ENCODE peak calls at places on chromosomes 4 and X, in four cellular contexts. S is fibroblast of lung, G is mesendoderm, T is esophagus squamous epithelium. C is an unnamed sample.

GRCh38 chr4:187480146-187481145 is 515.1 kb upstream of the ZFP42 start:
- DNase-seq in T (no peak), G (no peak), S (peak), C (no peak)

GRCh38 chr4:5897674-5898073 is 4.8 kb upstream of the CRMP1 start:
- DNase-seq in T (no peak), G (no peak), S (no peak), C (no peak)

GRCh38 chr4:186298034-186298647 is 32.2 kb downstream of the F11 start:
- DNase-seq in S (no peak), G (peak), T (no peak), C (no peak)

GRCh38 chr4:151400343-151400742 is 8.6 kb upstream of the FHIP1A start:
- DNase-seq in T (no peak), S (no peak), G (no peak), C (no peak)

GRCh38 chr4:168630445-168631187 is 133.8 kb downstream of the PALLD start:
- DNase-seq in T (no peak), S (peak), G (no peak), C (no peak)

GRCh38 chrX:140766024-140766611 is 56.6 kb downstream of the LINC00632 start:
- DNase-seq in S (peak), G (peak), T (no peak), C (no peak)

GRCh38 chrX:107355533-107355932 is 93.9 kb upstream of the FRMPD3 start:
- DNase-seq in T (no peak), S (no peak), G (peak), C (no peak)

GRCh38 chrX:130340271-130340670 is 552 bp downstream of the SLC25A14 start:
- DNase-seq in S (no peak), T (no peak), G (no peak), C (no peak)

GRCh38 chr4:87589531-87589930 is 18.8 kb upstream of the DSPP start:
- DNase-seq in G (peak), T (no peak), S (peak), C (no peak)

GRCh38 chr4:72320185-72320948 is 248.7 kb downstream of the ADAMTS3 start:
- DNase-seq in T (no peak), G (no peak), S (no peak), C (no peak)

GRCh38 chrX:97616883-97617510 is 733.3 kb downstream of the RPA4 start:
- DNase-seq in S (peak), T (no peak), G (peak), C (no peak)

GRCh38 chr4:182827981-182828677 is 89.1 kb downstream of the DCTD start:
- DNase-seq in S (no peak), T (no peak), G (no peak), C (no peak)

GRCh38 chr4:99506781-99507180 is 4.0 kb upstream of the C4orf17 start:
- DNase-seq in T (no peak), S (no peak), G (no peak), C (no peak)

GRCh38 chr4:47315346-47315745 is 148.2 kb downstream of the COMMD8 start:
- DNase-seq in G (no peak), S (peak), T (no peak), C (no peak)

GRCh38 chr4:97656034-97656720 is 487.1 kb downstream of the STPG2 start:
- DNase-seq in G (peak), S (peak), T (no peak), C (no peak)

GRCh38 chrX:119734897-119735339 is 23.5 kb upstream of the SOWAHD start:
- DNase-seq in S (peak), G (no peak), T (no peak), C (no peak)

GRCh38 chr4:56699537-56699936 is 18.4 kb upstream of the HOPX start:
- DNase-seq in S (no peak), T (no peak), G (no peak), C (no peak)

GRCh38 chr4:84324850-84325249 is 174.2 kb downstream of the NKX6-1 start:
- DNase-seq in S (no peak), T (no peak), G (no peak), C (no peak)

GRCh38 chr4:136036744-136037143 is 1495.5 kb downstream of the PCDH18 start:
- DNase-seq in T (no peak), S (peak), G (peak), C (no peak)

GRCh38 chr4:155608231-155608885 is 58.3 kb upstream of the GUCY1A1 start:
- DNase-seq in T (no peak), S (peak), G (peak), C (no peak)

GRCh38 chrX:22392176-22392814 is 119.6 kb downstream of the CBLL2 start:
- DNase-seq in S (no peak), T (no peak), G (no peak), C (no peak)
- H3K27ac ChIP-seq in S (no peak), T (no peak), G (no peak), C (no peak)

GRCh38 chr4:15145709-15146108 is 143.4 kb downstream of the CPEB2 start:
- DNase-seq in G (no peak), T (no peak), S (no peak), C (no peak)

GRCh38 chr4:15144249-15144966 is 142.1 kb downstream of the CPEB2 start:
- DNase-seq in T (no peak), S (peak), G (no peak), C (no peak)

GRCh38 chr4:15143551-15143950 is 141.3 kb downstream of the CPEB2 start:
- DNase-seq in G (no peak), T (no peak), S (no peak), C (no peak)

GRCh38 chr4:15142201-15142600 is 139.9 kb downstream of the CPEB2 start:
- DNase-seq in G (no peak), T (no peak), S (no peak), C (no peak)

DNA sequence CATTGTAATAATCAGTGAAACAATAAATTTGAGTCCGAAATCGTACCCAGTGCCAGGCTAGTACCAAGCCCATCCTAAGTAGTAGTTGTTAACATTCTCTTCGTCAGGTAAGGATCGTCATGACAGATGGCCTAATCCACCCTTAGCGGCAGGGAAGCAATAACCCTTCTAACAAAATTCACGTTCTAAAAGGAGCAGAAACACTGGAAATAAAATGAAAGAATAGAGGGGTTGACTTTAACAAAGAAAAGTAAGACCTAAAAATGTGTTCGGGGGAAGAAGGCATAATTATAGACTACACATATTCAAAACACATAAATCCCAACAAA is 142.7 kb downstream of the CPEB2 start:
- DNase-seq in T (no peak), G (no peak), S (no peak), C (no peak)
- H3K27ac ChIP-seq in T (no peak), G (no peak), S (no peak), C (no peak)

DNA sequence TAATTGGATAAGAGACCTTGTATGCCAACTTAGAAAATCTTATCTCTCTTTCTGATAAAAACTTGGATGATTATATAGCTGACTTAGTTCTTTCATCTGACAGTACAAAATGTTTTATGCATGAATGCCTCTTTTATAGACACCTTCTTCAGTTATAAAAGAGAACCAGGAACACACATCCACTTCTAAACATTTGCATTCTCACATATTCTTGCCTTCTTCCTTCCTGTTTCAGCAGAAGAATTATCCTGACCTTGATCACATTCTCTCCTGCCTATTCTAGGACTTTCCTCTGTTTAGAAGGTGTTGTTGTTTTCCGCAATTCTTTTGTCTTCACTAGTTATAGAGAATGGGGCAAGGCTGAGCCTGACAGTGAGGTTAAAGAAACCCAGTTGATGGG is 80.9 kb downstream of the LARP7 start:
- DNase-seq in S (no peak), G (no peak), T (no peak), C (no peak)
- H3K27ac ChIP-seq in S (no peak), G (no peak), T (no peak), C (no peak)

DNA sequence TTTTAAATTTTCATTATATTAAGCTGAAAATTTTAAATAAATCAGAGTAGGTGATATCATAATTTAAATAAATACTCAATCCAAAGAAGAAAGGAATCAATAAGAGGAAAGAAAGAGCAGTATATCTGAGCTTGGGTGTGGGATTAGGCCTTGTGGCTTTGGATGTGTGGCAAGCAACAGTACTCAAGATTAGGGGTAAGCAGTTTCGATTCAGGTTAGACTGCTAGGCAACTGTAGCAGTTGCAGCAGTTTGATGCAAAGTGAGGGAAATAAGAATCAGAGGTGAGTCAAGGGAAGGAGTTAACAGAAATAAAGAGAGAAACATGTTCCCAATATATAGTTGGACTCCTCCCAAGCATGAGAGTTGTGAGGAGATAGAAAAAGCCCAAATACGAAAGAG is 599.6 kb upstream of the KLHL4 start:
- DNase-seq in G (no peak), S (no peak), T (no peak), C (no peak)
- H3K27ac ChIP-seq in G (no peak), S (no peak), T (no peak), C (no peak)

GRCh38 chrX:43973249-43973672 is at the start of gene NDP:
- DNase-seq in G (peak), S (peak), T (no peak), C (no peak)

GRCh38 chrX:43970528-43970927 is 2.7 kb downstream of the NDP start:
- DNase-seq in S (no peak), G (peak), T (no peak), C (no peak)

GRCh38 chrX:43974076-43974475 is 886 bp upstream of the NDP start:
- DNase-seq in S (no peak), T (no peak), G (no peak), C (no peak)

GRCh38 chrX:43969504-43970501 is 3.4 kb downstream of the NDP start:
- DNase-seq in T (no peak), G (no peak), S (no peak), C (no peak)

DNA sequence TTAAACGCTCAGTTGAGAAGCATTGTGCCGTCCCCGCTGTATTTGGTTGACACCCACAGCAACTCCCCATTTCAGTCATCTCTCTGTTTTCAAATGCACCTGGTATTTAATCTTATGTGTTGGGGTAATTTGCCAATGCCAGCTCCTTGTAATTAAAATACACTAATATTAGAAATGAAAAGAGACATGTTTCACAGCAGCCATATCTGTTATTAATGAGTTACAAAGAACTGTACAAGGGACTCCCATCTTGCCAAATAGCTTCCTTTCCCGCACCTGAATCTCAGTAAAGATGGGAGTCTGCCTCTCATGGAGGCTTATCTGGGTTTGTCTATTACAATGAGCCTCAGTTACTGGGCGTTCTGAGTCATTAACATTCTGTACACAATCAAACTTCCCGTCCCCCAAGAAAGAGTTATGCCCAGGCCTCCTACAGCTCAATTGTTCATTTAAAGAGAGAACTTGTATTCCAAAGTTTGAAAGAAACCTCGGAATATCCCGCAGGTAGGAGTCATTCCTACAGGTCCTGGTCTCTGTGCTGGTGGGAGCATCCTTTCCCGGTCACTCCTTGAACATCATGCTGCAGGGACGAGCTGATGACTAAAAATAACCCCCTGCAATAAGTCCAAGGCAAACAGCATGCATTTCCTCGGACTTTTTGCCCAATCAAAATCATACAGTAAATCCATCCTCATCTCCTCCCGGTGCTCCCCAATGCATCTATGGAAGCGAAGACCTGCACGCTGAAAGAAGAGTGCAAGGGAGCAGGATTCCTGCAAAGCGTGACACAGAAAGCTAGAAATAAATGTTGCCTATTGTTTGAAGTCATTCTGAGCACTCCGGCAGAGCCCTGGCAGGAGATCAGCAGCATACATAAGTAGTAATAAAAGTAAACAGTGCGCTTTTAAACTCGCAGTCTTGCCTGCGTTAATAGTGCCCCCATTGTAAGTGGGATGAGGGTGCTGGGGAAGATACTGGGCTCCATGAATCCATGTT is 926 bp downstream of the NDP start:
- DNase-seq in T (no peak), G (no peak), S (peak), C (no peak)
- H3K27ac ChIP-seq in T (no peak), G (no peak), S (no peak), C (no peak)

DNA sequence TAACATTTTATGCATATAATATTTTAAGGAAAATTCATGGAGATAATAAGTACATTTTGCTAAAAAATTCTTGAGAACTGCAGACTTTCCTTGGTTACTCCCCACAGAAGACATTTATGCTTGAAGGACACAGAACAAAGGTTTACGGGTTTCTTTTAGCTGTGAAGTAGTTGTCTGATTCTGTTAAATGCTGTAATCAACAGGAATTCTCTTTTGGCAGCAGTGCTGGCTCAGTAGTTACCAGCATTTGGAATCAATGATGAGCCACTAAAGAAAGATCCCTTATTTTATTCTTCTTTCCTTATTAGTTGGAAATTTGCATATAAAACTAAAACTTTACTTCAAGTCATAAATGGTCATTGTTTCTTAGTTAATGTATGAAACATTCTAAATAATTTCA is 199.3 kb upstream of the FAT4 start:
- DNase-seq in T (no peak), S (peak), G (no peak), C (no peak)
- H3K27ac ChIP-seq in T (no peak), S (no peak), G (no peak), C (no peak)

DNA sequence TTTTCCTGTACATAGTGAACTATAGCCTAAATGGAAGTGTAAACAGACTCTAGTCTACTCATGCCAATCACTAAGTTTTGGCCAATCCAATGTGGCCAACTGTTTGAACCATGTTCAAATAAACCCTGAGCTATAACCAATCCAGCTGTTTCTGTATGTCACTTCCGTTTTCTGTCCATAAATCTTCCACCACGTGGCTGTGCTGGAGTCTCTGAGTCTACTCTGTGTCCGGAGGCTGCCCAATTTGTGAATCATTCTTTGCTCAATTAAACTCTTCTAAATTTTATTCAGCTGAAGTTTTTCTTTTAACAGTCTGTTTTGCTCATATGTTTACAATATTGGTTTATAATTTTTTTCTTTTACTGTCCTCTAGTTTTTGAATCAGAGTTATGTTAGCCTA is 112.3 kb upstream of the BANK1 start:
- DNase-seq in T (no peak), G (no peak), S (peak), C (no peak)
- H3K27ac ChIP-seq in T (no peak), G (no peak), S (no peak), C (no peak)

GRCh38 chr4:42488114-42488513 is 90.8 kb downstream of the SHISA3 start:
- DNase-seq in S (no peak), G (no peak), T (no peak), C (no peak)

GRCh38 chr4:42490015-42490414 is 92.7 kb downstream of the SHISA3 start:
- DNase-seq in T (no peak), S (no peak), G (no peak), C (no peak)

GRCh38 chr4:42487230-42487629 is 89.9 kb downstream of the SHISA3 start:
- DNase-seq in G (no peak), T (no peak), S (no peak), C (no peak)

GRCh38 chr4:42488554-42488953 is 91.3 kb downstream of the SHISA3 start:
- DNase-seq in S (no peak), G (peak), T (no peak), C (no peak)

GRCh38 chr4:42489095-42489494 is 91.8 kb downstream of the SHISA3 start:
- DNase-seq in S (no peak), T (no peak), G (no peak), C (no peak)
- H3K27ac ChIP-seq in S (no peak), T (no peak), G (no peak), C (no peak)

GRCh38 chr4:183834252-183834651 is 70.9 kb upstream of the STOX2 start:
- DNase-seq in G (no peak), T (no peak), S (no peak), C (no peak)
- H3K27ac ChIP-seq in G (no peak), T (peak), S (no peak), C (no peak)

GRCh38 chr4:127783026-127783769 is 1.1 kb downstream of the HSPA4L start:
- DNase-seq in G (peak), T (peak), S (peak), C (no peak)
- H3K27ac ChIP-seq in G (no peak), T (peak), S (peak), C (peak)